ENCODE peak calls at places on chromosomes 3 and 15, in eight cellular contexts. F is Peyer's patch, Z is ovary, R is A549, L is endothelial cell of umbilical vein, Y is HCT116, U is K562, D is spleen. S is an unnamed sample.

GRCh38 chr3:188339410-188340295 is 185.7 kb downstream of the LPP start:
- DNase-seq in F (no peak), Z (no peak), R (no peak), L (no peak), Y (no peak), U (no peak), D (no peak), S (no peak)

GRCh38 chr3:13470894-13471574 is 9.1 kb upstream of the HDAC11 start:
- DNase-seq in F (peak; percentile 62), Z (no peak), R (no peak), L (no peak), Y (no peak), U (no peak), D (peak; percentile 41), S (no peak)

GRCh38 chr15:89799011-89799924 is 15.4 kb downstream of the ANPEP start:
- DNase-seq in F (peak; percentile 53), Z (no peak), R (no peak), L (no peak), Y (no peak), U (no peak), D (peak; percentile 64), S (no peak)

GRCh38 chr3:138468886-138469285 is 34.5 kb downstream of the ESYT3 start:
- DNase-seq in F (no peak), Z (no peak), R (no peak), L (no peak), Y (no peak), U (no peak), D (peak; percentile 35), S (no peak)

GRCh38 chr3:107370902-107371301 is 6.3 kb upstream of the CCDC54 start:
- DNase-seq in F (no peak), Z (no peak), R (peak; percentile 10), L (no peak), Y (no peak), U (no peak), D (no peak), S (no peak)

GRCh38 chr3:72102057-72102711 is 317.2 kb upstream of the PROK2 start:
- DNase-seq in F (no peak), Z (no peak), R (no peak), L (no peak), Y (no peak), U (no peak), D (peak; percentile 76), S (no peak)

GRCh38 chr15:78360426-78360825 is 20.3 kb downstream of the CRABP1 start:
- DNase-seq in F (no peak), Z (no peak), R (no peak), L (no peak), Y (no peak), U (no peak), D (no peak), S (no peak)

GRCh38 chr15:42890161-42890913 is 30.2 kb downstream of the TTBK2 start:
- DNase-seq in F (no peak), Z (no peak), R (no peak), L (peak; percentile 90), Y (no peak), U (no peak), D (no peak), S (no peak)

GRCh38 chr15:69665641-69666091 is 213.0 kb downstream of the RPLP1 start:
- DNase-seq in F (no peak), Z (peak; percentile 66), R (no peak), L (no peak), Y (no peak), U (no peak), D (no peak), S (no peak)

GRCh38 chr3:124768812-124769211 is 38.6 kb downstream of the UMPS start:
- DNase-seq in F (no peak), Z (no peak), R (peak; percentile 90), L (no peak), Y (no peak), U (peak; percentile 44), D (peak; percentile 59), S (peak; percentile 65)

GRCh38 chr3:30098656-30099454 is 507.5 kb upstream of the TGFBR2 start:
- DNase-seq in F (no peak), Z (no peak), R (no peak), L (peak; percentile 14), Y (peak; percentile 19), U (no peak), D (no peak), S (no peak)

GRCh38 chr3:49790626-49791411 is 4.5 kb upstream of the IP6K1 start:
- DNase-seq in F (no peak), Z (peak; percentile 15), R (no peak), L (no peak), Y (no peak), U (peak; percentile 29), D (peak; percentile 51), S (no peak)

GRCh38 chr3:12992629-12993021 is 80.6 kb downstream of the IQSEC1 start:
- DNase-seq in F (no peak), Z (no peak), R (no peak), L (no peak), Y (no peak), U (no peak), D (peak; percentile 73), S (no peak)

GRCh38 chr3:8755097-8755496 is 14.3 kb downstream of the OXTR start:
- DNase-seq in F (no peak), Z (no peak), R (no peak), L (no peak), Y (no peak), U (no peak), D (no peak), S (no peak)

GRCh38 chr3:128321418-128321817 is 145.3 kb downstream of the DNAJB8 start:
- DNase-seq in F (no peak), Z (no peak), R (no peak), L (no peak), Y (no peak), U (no peak), D (no peak), S (no peak)

GRCh38 chr3:168249539-168250414 is 154.1 kb upstream of the GOLIM4 start:
- DNase-seq in F (peak; percentile 72), Z (peak; percentile 46), R (peak; percentile 34), L (peak; percentile 72), Y (peak; percentile 36), U (no peak), D (peak; percentile 85), S (peak; percentile 50)

GRCh38 chr3:196971094-196971698 is 2.6 kb upstream of the PIGZ start:
- DNase-seq in F (no peak), Z (no peak), R (no peak), L (no peak), Y (no peak), U (peak; percentile 36), D (no peak), S (no peak)

GRCh38 chr3:171192176-171192854 is 165.8 kb upstream of the SLC2A2 start:
- DNase-seq in F (no peak), Z (no peak), R (peak; percentile 1), L (peak; percentile 90), Y (peak; percentile 92), U (peak; percentile 54), D (no peak), S (no peak)

DNA sequence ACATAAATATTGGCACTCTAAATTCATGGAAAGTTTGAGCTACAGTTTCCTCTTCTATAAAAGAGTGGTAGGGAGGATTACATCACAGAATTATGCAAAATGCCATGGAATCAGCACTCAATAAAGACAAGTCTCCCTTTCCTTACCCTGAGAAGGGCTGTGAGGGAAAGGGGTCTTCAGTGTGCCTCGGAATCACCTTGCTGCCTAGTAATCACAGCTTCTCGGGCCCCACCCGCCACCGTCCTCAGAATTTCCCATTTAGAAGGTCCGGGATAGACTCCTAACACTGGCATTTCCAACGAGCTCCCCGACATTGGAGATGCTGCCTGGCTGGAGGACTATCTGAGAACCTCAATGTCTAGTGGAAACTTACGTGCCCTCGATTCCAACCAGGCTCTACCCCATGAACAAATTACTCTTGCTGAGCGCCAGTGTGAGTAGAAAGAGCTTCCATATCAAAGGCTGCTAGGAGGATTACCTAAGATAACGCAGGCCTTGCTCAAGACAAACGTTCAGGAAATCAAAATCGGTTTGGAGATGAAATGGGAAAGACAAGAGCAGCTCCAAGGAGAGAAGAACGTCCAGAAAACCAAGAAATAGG is 92.1 kb upstream of the CHD2 start:
- DNase-seq in F (peak; percentile 60), Z (no peak), R (no peak), L (peak; percentile 24), Y (no peak), U (no peak), D (peak; percentile 80), S (no peak)
- TF ChIP-seq POLR2A in F (no peak), Z (no peak), R (no peak), L (no peak), Y (peak; percentile 4), U (no peak), D (no peak), S (no peak)

GRCh38 chr3:122099255-122099654 is 44.1 kb downstream of the CD86 start:
- DNase-seq in F (no peak), Z (no peak), R (no peak), L (no peak), Y (no peak), U (no peak), D (no peak), S (no peak)

GRCh38 chr3:122102191-122102935 is 47.2 kb downstream of the CD86 start:
- DNase-seq in F (no peak), Z (no peak), R (no peak), L (no peak), Y (no peak), U (no peak), D (no peak), S (no peak)

GRCh38 chr3:122103821-122104514 is 48.8 kb downstream of the CD86 start:
- DNase-seq in F (no peak), Z (no peak), R (no peak), L (no peak), Y (no peak), U (no peak), D (no peak), S (no peak)

GRCh38 chr3:122100591-122101491 is 45.7 kb downstream of the CD86 start:
- DNase-seq in F (no peak), Z (no peak), R (no peak), L (no peak), Y (no peak), U (no peak), D (no peak), S (no peak)

DNA sequence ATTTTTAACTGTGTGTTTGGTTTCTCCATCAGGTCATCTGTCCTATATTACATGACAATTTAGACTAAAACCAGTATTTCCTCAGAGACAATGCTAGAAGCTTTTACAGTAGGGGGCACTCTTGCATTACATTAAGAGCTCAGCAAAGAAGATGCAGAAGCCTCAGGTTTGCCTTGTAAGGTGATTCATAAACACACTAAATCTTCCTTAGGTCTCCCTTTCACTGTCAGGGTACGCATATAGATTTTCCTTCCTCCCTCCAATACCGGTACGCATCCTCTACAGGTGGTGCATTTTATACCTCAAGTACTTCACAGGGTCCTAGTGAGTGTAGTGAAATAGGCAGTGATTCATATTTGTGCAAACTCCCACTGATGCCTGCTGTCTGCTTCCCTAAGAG is 46.5 kb downstream of the CD86 start:
- DNase-seq in F (no peak), Z (no peak), R (peak; percentile 15), L (peak; percentile 45), Y (peak; percentile 65), U (no peak), D (no peak), S (no peak)
- TF ChIP-seq CTCF in F (peak; percentile 72), Z (peak; percentile 49), R (peak; percentile 66), L (peak; percentile 34), Y (peak; percentile 64), U (peak; percentile 27), D (peak; percentile 54), S (peak; percentile 48)

GRCh38 chr15:72685925-72686794 is at the start of the genes BBS4 and HIGD2B:
- DNase-seq in F (peak; percentile 93), Z (peak; percentile 89), R (peak; percentile 90), L (peak; percentile 87), Y (peak; percentile 90), U (peak; percentile 77), D (peak; percentile 96), S (peak; percentile 90)
- TF ChIP-seq POLR2A in F (peak; percentile 51), Z (peak; percentile 73), R (peak; percentile 86), L (peak; percentile 62), Y (peak; percentile 86), U (peak; percentile 94), D (no peak), S (no peak)

GRCh38 chr3:109278546-109278945 is 37.8 kb downstream of the DPPA2 start:
- DNase-seq in F (no peak), Z (no peak), R (no peak), L (no peak), Y (no peak), U (no peak), D (no peak), S (no peak)
- TF ChIP-seq CTCF in F (no peak), Z (no peak), R (no peak), L (no peak), Y (no peak), U (no peak), D (no peak), S (no peak)

S was measured in heart left ventricle.